ENCODE peak calls at places on chromosomes 5 and 9, in ten cellular contexts. V is sciatic nerve, F is NCI-H1436 treated with DMSO at 0.1 percent for 48 hours, S is T-helper 2 cell, Z is T follicular helper cell, C is MCF 10A, R is SK-N-DZ, O is amniotic stem cell, P is HCT116, G is H9. Q is an unnamed sample.

GRCh38 chr9:2231831-2232230 is 216.7 kb downstream of the SMARCA2 start:
- DNase-seq in V (no peak), F (no peak), S (no peak), Z (no peak), C (peak; percentile 44), R (no peak), O (no peak), P (no peak), G (no peak), Q (no peak)

GRCh38 chr9:3960661-3961144 is 339.2 kb downstream of the GLIS3 start:
- DNase-seq in V (no peak), F (no peak), S (no peak), Z (no peak), C (no peak), R (no peak), O (no peak), P (no peak), G (no peak), Q (no peak)

GRCh38 chr9:128072144-128073021 is 4.4 kb downstream of the SLC25A25 start:
- DNase-seq in V (peak; percentile 94), F (peak; percentile 25), S (peak; percentile 33), Z (peak; percentile 39), C (peak; percentile 67), R (no peak), O (peak; percentile 52), P (no peak), G (no peak), Q (no peak)

GRCh38 chr5:142275496-142275895 is 49.3 kb downstream of the SPRY4 start:
- DNase-seq in V (no peak), F (no peak), S (no peak), Z (no peak), C (peak; percentile 71), R (no peak), O (no peak), P (peak; percentile 69), G (no peak), Q (no peak)

GRCh38 chr5:137147346-137147745 is 351.8 kb downstream of the SPOCK1 start:
- DNase-seq in V (no peak), F (no peak), S (no peak), Z (no peak), C (no peak), R (no peak), O (no peak), P (no peak), G (no peak), Q (no peak)

GRCh38 chr9:120043448-120043847 is 536.5 kb downstream of the CDK5RAP2 start:
- DNase-seq in V (no peak), F (peak; percentile 5), S (no peak), Z (no peak), C (peak; percentile 53), R (no peak), O (no peak), P (no peak), G (no peak), Q (no peak)

GRCh38 chr9:133087429-133088145 is 25.8 kb downstream of the CEL start:
- DNase-seq in V (no peak), F (no peak), S (no peak), Z (no peak), C (no peak), R (peak; percentile 50), O (no peak), P (no peak), G (peak; percentile 24), Q (no peak)

GRCh38 chr9:70880523-70880922 is 240.9 kb downstream of the TRPM3 start:
- DNase-seq in V (no peak), F (no peak), S (no peak), Z (no peak), C (no peak), R (no peak), O (no peak), P (no peak), G (no peak), Q (no peak)

GRCh38 chr5:137264573-137264972 is 234.6 kb downstream of the SPOCK1 start:
- DNase-seq in V (no peak), F (no peak), S (no peak), Z (no peak), C (no peak), R (no peak), O (no peak), P (no peak), G (no peak), Q (no peak)

GRCh38 chr5:168746893-168747640 is 167.9 kb upstream of the PANK3 start:
- DNase-seq in V (no peak), F (no peak), S (no peak), Z (no peak), C (no peak), R (no peak), O (no peak), P (no peak), G (no peak), Q (no peak)

GRCh38 chr9:74953235-74953741 is 576 bp upstream of the C9orf40 start:
- DNase-seq in V (no peak), F (no peak), S (no peak), Z (no peak), C (peak; percentile 8), R (no peak), O (no peak), P (no peak), G (no peak), Q (no peak)

GRCh38 chr5:77369566-77369965 is 122.5 kb downstream of the WDR41 start:
- DNase-seq in V (no peak), F (no peak), S (no peak), Z (no peak), C (no peak), R (no peak), O (no peak), P (no peak), G (no peak), Q (no peak)

GRCh38 chr9:121557581-121558422 is 58.2 kb upstream of the GGTA1 start:
- DNase-seq in V (peak; percentile 74), F (no peak), S (no peak), Z (no peak), C (peak; percentile 86), R (no peak), O (peak; percentile 78), P (no peak), G (peak; percentile 72), Q (no peak)

GRCh38 chr9:72383978-72384709 is 19.1 kb upstream of the ZFAND5 start:
- DNase-seq in V (no peak), F (no peak), S (no peak), Z (no peak), C (no peak), R (no peak), O (peak; percentile 76), P (no peak), G (no peak), Q (no peak)

GRCh38 chr9:98321269-98321668 is 65.8 kb upstream of the TBC1D2 start:
- DNase-seq in V (no peak), F (no peak), S (no peak), Z (no peak), C (no peak), R (no peak), O (no peak), P (no peak), G (no peak), Q (no peak)

GRCh38 chr5:73488806-73489205 is 9.4 kb upstream of the BTF3 start:
- DNase-seq in V (no peak), F (no peak), S (no peak), Z (no peak), C (no peak), R (no peak), O (no peak), P (no peak), G (no peak), Q (no peak)

GRCh38 chr9:22463205-22463604 is 16.6 kb downstream of the DMRTA1 start:
- DNase-seq in V (no peak), F (no peak), S (no peak), Z (no peak), C (no peak), R (no peak), O (no peak), P (no peak), G (no peak), Q (no peak)

GRCh38 chr9:89743576-89744254 is 138.9 kb downstream of the GADD45G start:
- DNase-seq in V (no peak), F (no peak), S (peak; percentile 44), Z (peak; percentile 25), C (no peak), R (peak; percentile 50), O (no peak), P (no peak), G (peak; percentile 76), Q (no peak)

GRCh38 chr9:137286980-137287383 is 9.5 kb downstream of the TOR4A start:
- DNase-seq in V (no peak), F (no peak), S (no peak), Z (no peak), C (peak; percentile 77), R (peak; percentile 82), O (no peak), P (peak; percentile 72), G (peak; percentile 82), Q (no peak)

GRCh38 chr5:27472875-27473274 is 434.5 kb upstream of the CDH9 start:
- DNase-seq in V (no peak), F (no peak), S (no peak), Z (no peak), C (no peak), R (no peak), O (no peak), P (no peak), G (no peak), Q (no peak)

GRCh38 chr5:82356808-82357671 is 78.9 kb upstream of the RPS23 start:
- DNase-seq in V (peak; percentile 85), F (no peak), S (peak; percentile 88), Z (peak; percentile 69), C (peak; percentile 99), R (no peak), O (peak; percentile 47), P (peak; percentile 98), G (peak; percentile 50), Q (no peak)

GRCh38 chr5:157233515-157233914 is 32.4 kb upstream of the CYFIP2 start:
- DNase-seq in V (no peak), F (no peak), S (peak; percentile 63), Z (no peak), C (no peak), R (no peak), O (no peak), P (no peak), G (no peak), Q (no peak)

GRCh38 chr5:15555176-15555575 is 55.2 kb downstream of the FBXL7 start:
- DNase-seq in V (no peak), F (no peak), S (no peak), Z (no peak), C (no peak), R (no peak), O (no peak), P (no peak), G (no peak), Q (no peak)

GRCh38 chr9:20292002-20292401 is 330.3 kb downstream of the MLLT3 start:
- DNase-seq in V (no peak), F (no peak), S (no peak), Z (no peak), C (peak; percentile 17), R (peak; percentile 2), O (no peak), P (peak; percentile 60), G (no peak), Q (no peak)

GRCh38 chr9:90999425-91000397 is 198.1 kb downstream of the SYK start:
- DNase-seq in V (no peak), F (no peak), S (no peak), Z (no peak), C (peak; percentile 71), R (no peak), O (no peak), P (no peak), G (no peak), Q (no peak)

Q was measured in iPS DF 19.7.